ENCODE peak calls at places on chromosomes 16 and 17, in six cellular contexts. One of them, this sample, is unnamed.

GRCh38 chr17:27630607-27631408 is at the start of gene LGALS9:
- DNase-seq in GM12878: peak
- DNase-seq in tibial artery: no peak
- DNase-seq in MM.1S: no peak
- DNase-seq in AG04450: no peak
- DNase-seq in keratinocyte: no peak
- DNase-seq in this sample: peak

GRCh38 chr17:73091410-73091769 is 1.1 kb downstream of the SLC39A11 start:
- DNase-seq in GM12878: no peak
- DNase-seq in tibial artery: no peak
- DNase-seq in MM.1S: no peak
- DNase-seq in AG04450: no peak
- DNase-seq in keratinocyte: no peak
- DNase-seq in this sample: no peak

GRCh38 chr16:11242658-11243057 is 13.3 kb downstream of the SOCS1 start:
- DNase-seq in GM12878: no peak
- DNase-seq in tibial artery: no peak
- DNase-seq in MM.1S: no peak
- DNase-seq in AG04450: no peak
- DNase-seq in keratinocyte: no peak
- DNase-seq in this sample: no peak

GRCh38 chr17:78383725-78384471 is 5.4 kb downstream of the PGS1 start:
- DNase-seq in GM12878: peak
- DNase-seq in tibial artery: peak
- DNase-seq in MM.1S: no peak
- DNase-seq in AG04450: peak
- DNase-seq in keratinocyte: no peak
- DNase-seq in this sample: peak

GRCh38 chr17:81831563-81831956 is 1.5 kb downstream of the MCRIP1 start:
- DNase-seq in GM12878: no peak
- DNase-seq in tibial artery: no peak
- DNase-seq in MM.1S: no peak
- DNase-seq in AG04450: no peak
- DNase-seq in keratinocyte: no peak
- DNase-seq in this sample: no peak

GRCh38 chr17:27783951-27784350 is 16.4 kb downstream of the NOS2 start:
- DNase-seq in GM12878: no peak
- DNase-seq in tibial artery: no peak
- DNase-seq in MM.1S: no peak
- DNase-seq in AG04450: no peak
- DNase-seq in keratinocyte: no peak
- DNase-seq in this sample: peak

GRCh38 chr17:40509626-40510327 is 8.4 kb upstream of the TNS4 start:
- DNase-seq in GM12878: no peak
- DNase-seq in tibial artery: no peak
- DNase-seq in MM.1S: no peak
- DNase-seq in AG04450: no peak
- DNase-seq in keratinocyte: no peak
- DNase-seq in this sample: no peak

GRCh38 chr16:57405194-57405593 is 627 bp downstream of the CCL17 start:
- DNase-seq in GM12878: no peak
- DNase-seq in tibial artery: no peak
- DNase-seq in MM.1S: no peak
- DNase-seq in AG04450: no peak
- DNase-seq in keratinocyte: no peak
- DNase-seq in this sample: no peak

GRCh38 chr17:42519546-42520444 is 16.2 kb upstream of the NAGLU start:
- DNase-seq in GM12878: no peak
- DNase-seq in tibial artery: peak
- DNase-seq in MM.1S: no peak
- DNase-seq in AG04450: peak
- DNase-seq in keratinocyte: no peak
- DNase-seq in this sample: peak

GRCh38 chr17:8266648-8267479 is 17.8 kb downstream of the PFAS start:
- DNase-seq in GM12878: no peak
- DNase-seq in tibial artery: no peak
- DNase-seq in MM.1S: no peak
- DNase-seq in AG04450: no peak
- DNase-seq in keratinocyte: no peak
- DNase-seq in this sample: no peak

GRCh38 chr16:272633-273546 is 2.9 kb downstream of the RGS11 start:
- DNase-seq in GM12878: no peak
- DNase-seq in tibial artery: no peak
- DNase-seq in MM.1S: no peak
- DNase-seq in AG04450: no peak
- DNase-seq in keratinocyte: no peak
- DNase-seq in this sample: no peak

GRCh38 chr17:29111816-29112499 is 68.2 kb downstream of the MYO18A start:
- DNase-seq in GM12878: no peak
- DNase-seq in tibial artery: peak
- DNase-seq in MM.1S: peak
- DNase-seq in AG04450: no peak
- DNase-seq in keratinocyte: no peak
- DNase-seq in this sample: peak

GRCh38 chr16:80751167-80751566 is 53.2 kb downstream of the CDYL2 start:
- DNase-seq in GM12878: no peak
- DNase-seq in tibial artery: no peak
- DNase-seq in MM.1S: no peak
- DNase-seq in AG04450: peak
- DNase-seq in keratinocyte: no peak
- DNase-seq in this sample: peak

GRCh38 chr17:74807925-74808324 is 31.8 kb upstream of the NAT9 start:
- DNase-seq in GM12878: no peak
- DNase-seq in tibial artery: no peak
- DNase-seq in MM.1S: no peak
- DNase-seq in AG04450: no peak
- DNase-seq in keratinocyte: no peak
- DNase-seq in this sample: no peak

GRCh38 chr17:17050346-17051345 is 8.4 kb downstream of the MPRIP start:
- DNase-seq in GM12878: no peak
- DNase-seq in tibial artery: peak
- DNase-seq in MM.1S: no peak
- DNase-seq in AG04450: no peak
- DNase-seq in keratinocyte: no peak
- DNase-seq in this sample: no peak

GRCh38 chr17:8314797-8315739 is 5.0 kb downstream of the ARHGEF15 start:
- DNase-seq in GM12878: no peak
- DNase-seq in tibial artery: no peak
- DNase-seq in MM.1S: no peak
- DNase-seq in AG04450: no peak
- DNase-seq in keratinocyte: no peak
- DNase-seq in this sample: no peak

GRCh38 chr17:2213291-2213960 is 90.2 kb downstream of the SMG6 start:
- DNase-seq in GM12878: no peak
- DNase-seq in tibial artery: no peak
- DNase-seq in MM.1S: no peak
- DNase-seq in AG04450: no peak
- DNase-seq in keratinocyte: no peak
- DNase-seq in this sample: peak

GRCh38 chr16:72723781-72724180 is 324.1 kb downstream of the ZFHX3 start:
- DNase-seq in GM12878: no peak
- DNase-seq in tibial artery: no peak
- DNase-seq in MM.1S: no peak
- DNase-seq in AG04450: peak
- DNase-seq in keratinocyte: no peak
- DNase-seq in this sample: peak

GRCh38 chr17:44927696-44928095 is 12.4 kb upstream of the GFAP start:
- DNase-seq in GM12878: no peak
- DNase-seq in tibial artery: no peak
- DNase-seq in MM.1S: no peak
- DNase-seq in AG04450: no peak
- DNase-seq in keratinocyte: no peak
- DNase-seq in this sample: no peak

GRCh38 chr17:4936436-4936835 is 3.4 kb downstream of the SLC25A11 start:
- DNase-seq in GM12878: no peak
- DNase-seq in tibial artery: no peak
- DNase-seq in MM.1S: no peak
- DNase-seq in AG04450: no peak
- DNase-seq in keratinocyte: no peak
- DNase-seq in this sample: no peak

GRCh38 chr16:65376601-65377000 is 254.7 kb upstream of the CDH11 start:
- DNase-seq in GM12878: no peak
- DNase-seq in tibial artery: no peak
- DNase-seq in MM.1S: no peak
- DNase-seq in AG04450: no peak
- DNase-seq in keratinocyte: no peak
- DNase-seq in this sample: no peak

GRCh38 chr16:3074860-3075545 is 9.6 kb downstream of the IL32 start:
- DNase-seq in GM12878: peak
- DNase-seq in tibial artery: no peak
- DNase-seq in MM.1S: peak
- DNase-seq in AG04450: no peak
- DNase-seq in keratinocyte: no peak
- DNase-seq in this sample: no peak

GRCh38 chr17:15490634-15491261 is 23.3 kb upstream of the CDRT4 start:
- DNase-seq in GM12878: no peak
- DNase-seq in tibial artery: peak
- DNase-seq in MM.1S: no peak
- DNase-seq in AG04450: no peak
- DNase-seq in keratinocyte: no peak
- DNase-seq in this sample: peak

GRCh38 chr17:1423456-1424135 is 23.6 kb upstream of the YWHAE start:
- DNase-seq in GM12878: no peak
- DNase-seq in tibial artery: no peak
- DNase-seq in MM.1S: no peak
- DNase-seq in AG04450: no peak
- DNase-seq in keratinocyte: no peak
- DNase-seq in this sample: no peak

GRCh38 chr17:73028311-73028755 is 64.2 kb downstream of the SLC39A11 start:
- DNase-seq in GM12878: no peak
- DNase-seq in tibial artery: no peak
- DNase-seq in MM.1S: no peak
- DNase-seq in AG04450: peak
- DNase-seq in keratinocyte: no peak
- DNase-seq in this sample: peak

GRCh38 chr17:27414271-27414670 is 42.0 kb upstream of the KSR1 start:
- DNase-seq in GM12878: no peak
- DNase-seq in tibial artery: no peak
- DNase-seq in MM.1S: no peak
- DNase-seq in AG04450: no peak
- DNase-seq in keratinocyte: no peak
- DNase-seq in this sample: no peak

GRCh38 chr16:28910046-28911031 is 14.7 kb downstream of the RABEP2 start:
- DNase-seq in GM12878: no peak
- DNase-seq in tibial artery: no peak
- DNase-seq in MM.1S: no peak
- DNase-seq in AG04450: no peak
- DNase-seq in keratinocyte: no peak
- DNase-seq in this sample: no peak

GRCh38 chr17:55601874-55602364 is 90.7 kb upstream of the SMIM36 start:
- DNase-seq in GM12878: no peak
- DNase-seq in tibial artery: no peak
- DNase-seq in MM.1S: peak
- DNase-seq in AG04450: no peak
- DNase-seq in keratinocyte: no peak
- DNase-seq in this sample: peak
- TF ChIP-seq CTCF in GM12878: peak
- TF ChIP-seq CTCF in tibial artery: peak
- TF ChIP-seq CTCF in MM.1S: peak
- TF ChIP-seq CTCF in AG04450: peak
- TF ChIP-seq CTCF in keratinocyte: peak
- TF ChIP-seq CTCF in this sample: peak

GRCh38 chr16:15653227-15653626 is 3.2 kb downstream of the NDE1 start:
- DNase-seq in GM12878: no peak
- DNase-seq in tibial artery: no peak
- DNase-seq in MM.1S: no peak
- DNase-seq in AG04450: peak
- DNase-seq in keratinocyte: no peak
- DNase-seq in this sample: peak
- H3K4me3 ChIP-seq in GM12878: peak
- H3K4me3 ChIP-seq in tibial artery: no peak
- H3K4me3 ChIP-seq in MM.1S: no peak
- H3K4me3 ChIP-seq in AG04450: no peak
- H3K4me3 ChIP-seq in keratinocyte: peak
- H3K4me3 ChIP-seq in this sample: peak

GRCh38 chr16:84986102-84986501 is 25.2 kb downstream of the ZDHHC7 start:
- DNase-seq in GM12878: no peak
- DNase-seq in tibial artery: no peak
- DNase-seq in MM.1S: no peak
- DNase-seq in AG04450: no peak
- DNase-seq in keratinocyte: no peak
- DNase-seq in this sample: no peak

GRCh38 chr16:84985079-84986065 is 26.0 kb downstream of the ZDHHC7 start:
- DNase-seq in GM12878: no peak
- DNase-seq in tibial artery: no peak
- DNase-seq in MM.1S: no peak
- DNase-seq in AG04450: peak
- DNase-seq in keratinocyte: no peak
- DNase-seq in this sample: peak

GRCh38 chr16:84979516-84979915 is 31.8 kb downstream of the ZDHHC7 start:
- DNase-seq in GM12878: no peak
- DNase-seq in tibial artery: no peak
- DNase-seq in MM.1S: no peak
- DNase-seq in AG04450: no peak
- DNase-seq in keratinocyte: peak
- DNase-seq in this sample: no peak

GRCh38 chr16:84983308-84983707 is 28.0 kb downstream of the ZDHHC7 start:
- DNase-seq in GM12878: no peak
- DNase-seq in tibial artery: peak
- DNase-seq in MM.1S: no peak
- DNase-seq in AG04450: no peak
- DNase-seq in keratinocyte: no peak
- DNase-seq in this sample: no peak

GRCh38 chr16:84982434-84982833 is 28.9 kb downstream of the ZDHHC7 start:
- DNase-seq in GM12878: no peak
- DNase-seq in tibial artery: no peak
- DNase-seq in MM.1S: no peak
- DNase-seq in AG04450: no peak
- DNase-seq in keratinocyte: no peak
- DNase-seq in this sample: no peak
- TF ChIP-seq CTCF in GM12878: no peak
- TF ChIP-seq CTCF in tibial artery: no peak
- TF ChIP-seq CTCF in MM.1S: no peak
- TF ChIP-seq CTCF in AG04450: no peak
- TF ChIP-seq CTCF in keratinocyte: no peak
- TF ChIP-seq CTCF in this sample: no peak

GRCh38 chr16:89402962-89403361 is 87.4 kb downstream of the ANKRD11 start:
- DNase-seq in GM12878: no peak
- DNase-seq in tibial artery: no peak
- DNase-seq in MM.1S: no peak
- DNase-seq in AG04450: no peak
- DNase-seq in keratinocyte: no peak
- DNase-seq in this sample: no peak

GRCh38 chr16:89400740-89401139 is 89.6 kb downstream of the ANKRD11 start:
- DNase-seq in GM12878: no peak
- DNase-seq in tibial artery: no peak
- DNase-seq in MM.1S: no peak
- DNase-seq in AG04450: no peak
- DNase-seq in keratinocyte: no peak
- DNase-seq in this sample: no peak

GRCh38 chr16:89404561-89404960 is 85.8 kb downstream of the ANKRD11 start:
- DNase-seq in GM12878: no peak
- DNase-seq in tibial artery: no peak
- DNase-seq in MM.1S: no peak
- DNase-seq in AG04450: no peak
- DNase-seq in keratinocyte: no peak
- DNase-seq in this sample: no peak

GRCh38 chr16:89401205-89401604 is 89.2 kb downstream of the ANKRD11 start:
- DNase-seq in GM12878: no peak
- DNase-seq in tibial artery: no peak
- DNase-seq in MM.1S: no peak
- DNase-seq in AG04450: no peak
- DNase-seq in keratinocyte: no peak
- DNase-seq in this sample: no peak

GRCh38 chr16:89401641-89402445 is 88.5 kb downstream of the ANKRD11 start:
- DNase-seq in GM12878: no peak
- DNase-seq in tibial artery: no peak
- DNase-seq in MM.1S: no peak
- DNase-seq in AG04450: no peak
- DNase-seq in keratinocyte: no peak
- DNase-seq in this sample: peak
- H3K4me3 ChIP-seq in GM12878: no peak
- H3K4me3 ChIP-seq in tibial artery: no peak
- H3K4me3 ChIP-seq in MM.1S: no peak
- H3K4me3 ChIP-seq in AG04450: no peak
- H3K4me3 ChIP-seq in keratinocyte: no peak
- H3K4me3 ChIP-seq in this sample: no peak